ENCODE peak calls at places on chromosomes 16 and 17, in ten cellular contexts. I is colonic mucosa; R is gastrocnemius medialis; V is neural progenitor cell; U is CD4-positive, CD25-positive, alpha-beta regulatory T cell; P is CD8-positive, alpha-beta memory T cell; Z is heart left ventricle; E is GM23338; G is prostate gland; J is lung. N is an unnamed sample.

GRCh38 chr17:68588362-68588761 is 12.8 kb downstream of the FAM20A start:
- DNase-seq in P (no peak), Z (no peak), V (no peak), I (no peak), E (no peak), U (no peak), J (no peak), R (no peak), G (no peak), N (no peak)

GRCh38 chr16:10180771-10181163 is 1.5 kb downstream of the GRIN2A start:
- DNase-seq in Z (peak; percentile 46), E (peak; percentile 97), I (peak; percentile 20), P (no peak), R (no peak), G (no peak), V (peak; percentile 91), U (no peak), J (no peak), N (peak; percentile 57)

GRCh38 chr16:27259710-27260109 is 8.9 kb downstream of the NSMCE1 start:
- DNase-seq in G (no peak), U (no peak), E (no peak), V (peak; percentile 62), J (no peak), R (no peak), P (no peak), Z (no peak), I (no peak), N (no peak)

GRCh38 chr17:37124074-37124824 is 175.5 kb downstream of the AATF start:
- DNase-seq in Z (no peak), R (no peak), P (no peak), J (no peak), V (no peak), G (no peak), I (no peak), E (no peak), U (no peak), N (no peak)

GRCh38 chr16:875182-876040 is 74.9 kb upstream of the GNG13 start:
- DNase-seq in U (no peak), P (no peak), J (no peak), I (no peak), E (no peak), R (no peak), Z (no peak), V (no peak), G (no peak), N (peak; percentile 32)

GRCh38 chr16:27777527-27777926 is 227.6 kb downstream of the KATNIP start:
- DNase-seq in E (no peak), I (no peak), Z (no peak), J (no peak), P (no peak), G (no peak), U (no peak), V (no peak), R (no peak), N (peak; percentile 62)

GRCh38 chr16:9072806-9073341 is 18.6 kb upstream of the HAPSTR1 start:
- DNase-seq in E (no peak), J (no peak), P (no peak), Z (no peak), G (no peak), R (no peak), I (no peak), V (no peak), U (no peak), N (no peak)

GRCh38 chr16:20676268-20676828 is 21.1 kb downstream of the ACSM1 start:
- DNase-seq in J (no peak), I (peak; percentile 49), V (no peak), E (no peak), G (peak; percentile 59), Z (no peak), P (no peak), U (no peak), R (no peak), N (no peak)

GRCh38 chr17:78575340-78575739 is 1.9 kb downstream of the DNAH17 start:
- DNase-seq in P (no peak), U (no peak), V (no peak), R (no peak), I (no peak), E (no peak), J (no peak), Z (no peak), G (no peak), N (peak; percentile 29)

GRCh38 chr17:78573955-78574354 is 3.2 kb downstream of the DNAH17 start:
- DNase-seq in P (no peak), I (no peak), G (no peak), U (no peak), E (no peak), V (no peak), J (no peak), R (no peak), Z (no peak), N (no peak)

GRCh38 chr17:78577296-78577695 is at the start of gene DNAH17:
- DNase-seq in Z (no peak), I (no peak), P (no peak), E (no peak), V (no peak), G (no peak), R (no peak), J (no peak), U (no peak), N (no peak)

GRCh38 chr17:78576389-78577112 is 645 bp downstream of the DNAH17 start:
- DNase-seq in P (no peak), Z (peak; percentile 46), E (no peak), G (no peak), I (no peak), J (no peak), V (no peak), R (no peak), U (no peak), N (no peak)

DNA sequence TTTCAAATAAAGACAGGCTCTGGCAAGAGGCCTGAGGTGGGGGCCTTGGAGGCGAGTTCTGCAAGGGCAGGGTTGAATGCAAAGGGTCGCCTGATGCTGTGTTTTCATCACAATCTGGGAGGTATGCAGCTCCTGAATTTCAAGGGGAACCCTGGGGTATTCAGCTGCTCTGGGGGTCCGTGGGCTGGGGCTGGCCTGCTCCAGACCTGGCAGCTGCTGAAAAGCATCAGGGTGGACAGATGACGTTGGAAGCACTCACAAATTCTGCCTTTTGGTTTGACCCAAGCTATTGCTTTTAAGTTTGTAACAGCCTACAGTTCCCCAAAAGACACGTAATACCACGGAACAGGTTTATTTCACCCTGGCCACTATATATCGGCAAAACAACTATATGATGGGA is 1.3 kb downstream of the DNAH17 start:
- DNase-seq in E (no peak), I (no peak), P (no peak), J (no peak), G (no peak), R (no peak), V (no peak), Z (no peak), U (no peak), N (no peak)
- H3K27ac ChIP-seq in E (no peak overlapping the region), I (no peak overlapping the region), P (no peak overlapping the region), J (no peak overlapping the region), G (no peak overlapping the region), R (no peak overlapping the region), V (no peak overlapping the region), Z (no peak overlapping the region), U (no peak overlapping the region), N (no peak overlapping the region)

DNA sequence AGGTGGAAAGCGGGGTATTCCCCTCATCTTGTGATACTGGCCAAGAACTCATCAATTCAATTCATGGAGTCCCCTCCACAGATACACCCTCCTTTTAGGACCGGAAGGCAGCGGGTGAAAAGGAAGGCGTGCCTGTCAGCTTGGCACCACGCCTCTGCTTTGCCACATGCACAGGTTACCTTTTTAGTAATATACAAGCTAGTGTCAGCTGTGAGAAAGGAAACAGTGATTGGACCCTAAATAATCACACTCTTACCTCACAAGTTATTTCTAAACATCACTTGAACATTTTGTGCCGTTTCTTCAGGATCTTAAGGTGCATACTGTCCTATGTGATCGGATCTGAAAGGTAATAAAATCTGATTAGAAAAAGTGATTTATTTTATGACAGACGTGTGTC is 15.7 kb downstream of the ZDHHC7 start:
- DNase-seq in V (no peak), Z (peak; percentile 2), U (no peak), R (peak; percentile 41), J (no peak), E (no peak), G (no peak), P (peak; percentile 25), I (no peak), N (no peak)
- H3K4me1 ChIP-seq in V (no peaks in the 10 kb centered on the region), Z (peaks cover 9% of the 10 kb centered on the region), U (peaks cover 3% of the 10 kb centered on the region), R (peaks cover 34% of the 10 kb centered on the region), J (peaks cover 3% of the 10 kb centered on the region), E (no peaks in the 10 kb centered on the region), G (peaks cover 30% of the 10 kb centered on the region), P (no peaks in the 10 kb centered on the region), I (peaks cover 40% of the 10 kb centered on the region), N (peaks cover 7% of the 10 kb centered on the region)

GRCh38 chr17:1996243-1997145 is 28.6 kb downstream of the RTN4RL1 start:
- DNase-seq in J (no peak), R (no peak), Z (peak; percentile 57), V (no peak), E (no peak), G (no peak), U (no peak), P (no peak), I (no peak), N (no peak)

GRCh38 chr17:1999557-2000251 is 25.4 kb downstream of the RTN4RL1 start:
- DNase-seq in R (peak; percentile 73), I (peak; percentile 57), J (no peak), V (peak; percentile 79), U (no peak), Z (peak; percentile 76), E (peak; percentile 46), P (no peak), G (peak; percentile 71), N (peak; percentile 80)

GRCh38 chr17:1997146-1997586 is 28.0 kb downstream of the RTN4RL1 start:
- DNase-seq in V (no peak), G (peak; percentile 76), J (no peak), R (no peak), I (peak; percentile 24), U (no peak), Z (no peak), P (no peak), E (no peak), N (no peak)

GRCh38 chr17:1998426-1998784 is 26.7 kb downstream of the RTN4RL1 start:
- DNase-seq in J (no peak), P (no peak), V (peak; percentile 51), E (peak; percentile 45), Z (no peak), U (no peak), I (peak; percentile 40), G (no peak), R (no peak), N (peak; percentile 58)

GRCh38 chr17:1997587-1998425 is 27.3 kb downstream of the RTN4RL1 start:
- DNase-seq in V (peak; percentile 78), Z (no peak), U (no peak), G (peak; percentile 77), J (peak; percentile 45), R (no peak), P (no peak), I (peak; percentile 84), E (peak; percentile 72), N (peak; percentile 58)
- H3K4me3 ChIP-seq in V (peak overlapping the region; percentile 62), Z (peak overlapping the region; percentile 53), U (no peak overlapping the region), G (peak overlapping the region; percentile 18), J (peak overlapping the region; percentile 31), R (peak overlapping the region; percentile 48), P (no peak overlapping the region), I (peak overlapping the region; percentile 41), E (peak overlapping the region; percentile 66), N (peak overlapping the region; percentile 20)

DNA sequence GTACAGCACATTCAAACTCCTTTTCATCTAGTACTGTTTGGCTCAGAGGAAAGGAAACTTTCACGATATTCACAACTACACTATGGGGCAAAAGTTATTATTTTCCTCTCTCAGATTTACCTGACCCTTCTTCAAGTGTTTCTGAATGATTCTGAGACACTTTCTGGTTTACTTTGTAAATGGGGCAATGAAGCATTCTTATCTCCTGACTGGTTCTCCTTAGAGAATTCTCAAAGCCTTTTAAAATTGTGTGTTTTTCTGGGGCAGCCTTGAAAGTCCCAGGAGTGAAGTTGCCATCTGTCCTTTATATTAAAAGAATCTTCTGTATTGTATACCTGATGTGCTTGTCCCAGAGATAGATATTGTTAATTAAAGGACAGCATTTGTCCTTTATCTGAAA is 264.9 kb downstream of the FTO start:
- DNase-seq in P (no peak), U (no peak), G (no peak), E (no peak), I (no peak), Z (no peak), J (no peak), R (no peak), V (no peak), N (no peak)
- H3K27ac ChIP-seq in P (no peak overlapping the region), U (no peak overlapping the region), G (no peak overlapping the region), E (no peak overlapping the region), I (no peak overlapping the region), Z (no peak overlapping the region), J (no peak overlapping the region), R (peak overlapping the region; percentile 81), V (no peak overlapping the region), N (no peak overlapping the region)

N was measured in aorta.